ENCODE peak calls at places on chromosomes 2 and 18, in eight cellular contexts. J is astrocyte; W is spleen; L is hepatocyte; K is mammary epithelial cell; Z is cardiac muscle cell; A is iPS DF 6.9; F is CD8-positive, alpha-beta T cell. R is an unnamed sample. For H3K4me1, the result is how much of the 10 kb centered on the place peaks cover.

GRCh38 chr2:100580474-100581264 is 17.9 kb downstream of the PDCL3 start:
- DNase-seq in W (peak), J (no peak), K (no peak), A (no peak), L (no peak), Z (no peak), F (peak), R (no peak)

GRCh38 chr2:213834746-213835145 is 550.5 kb downstream of the SPAG16 start:
- DNase-seq in J (no peak), F (no peak), A (no peak), L (no peak), K (no peak), Z (no peak), W (no peak), R (peak)

GRCh38 chr18:24014986-24015896 is 687 bp downstream of the TTC39C start:
- DNase-seq in K (peak), A (no peak), L (peak), J (peak), Z (peak), F (peak), W (peak), R (peak)

GRCh38 chr2:119219873-119220272 is 3.8 kb upstream of the STEAP3 start:
- DNase-seq in K (no peak), W (no peak), Z (no peak), L (no peak), F (no peak), J (no peak), A (no peak), R (peak)

GRCh38 chr2:98691307-98691706 is 39.6 kb downstream of the MGAT4A start:
- DNase-seq in A (no peak), L (no peak), J (no peak), Z (no peak), F (no peak), W (no peak), K (peak), R (no peak)

GRCh38 chr2:217612920-217613319 is 389.9 kb downstream of the TNS1 start:
- DNase-seq in J (no peak), K (no peak), F (no peak), A (no peak), Z (no peak), W (no peak), L (no peak), R (no peak)

GRCh38 chr2:110991951-110992350 is 128.8 kb upstream of the BCL2L11 start:
- DNase-seq in K (no peak), L (no peak), F (no peak), Z (no peak), W (no peak), J (no peak), A (no peak), R (no peak)

GRCh38 chr2:60819936-60820335 is 61.4 kb upstream of the REL start:
- DNase-seq in L (no peak), J (no peak), K (no peak), Z (no peak), F (no peak), A (no peak), W (peak), R (no peak)

GRCh38 chr2:234463626-234464290 is 33.1 kb downstream of the ARL4C start:
- DNase-seq in W (no peak), Z (no peak), J (no peak), A (no peak), K (no peak), F (peak), L (peak), R (no peak)

GRCh38 chr2:238425979-238426567 is 654 bp upstream of the ASB1 start:
- DNase-seq in J (peak), A (no peak), L (peak), K (no peak), F (peak), W (peak), Z (peak), R (peak)

GRCh38 chr2:84781942-84782716 is 98.8 kb downstream of the TRABD2A start:
- DNase-seq in F (peak), K (peak), J (peak), L (peak), A (no peak), W (peak), Z (no peak), R (no peak)

GRCh38 chr2:240435457-240435954 is at the start of gene GPC1:
- DNase-seq in L (peak), W (peak), F (peak), K (peak), A (no peak), Z (peak), J (peak), R (peak)

GRCh38 chr2:236164201-236164982 is 3.8 kb downstream of the GBX2 start:
- DNase-seq in W (no peak), K (no peak), L (no peak), J (no peak), F (no peak), A (no peak), Z (peak), R (peak)

GRCh38 chr2:96946625-96947024 is 39.8 kb downstream of the FAM178B start:
- DNase-seq in Z (no peak), K (no peak), J (no peak), W (peak), F (no peak), A (no peak), L (no peak), R (no peak)

GRCh38 chr2:163667064-163667887 is 68.5 kb downstream of the FIGN start:
- DNase-seq in F (no peak), A (no peak), K (peak), L (no peak), J (peak), Z (peak), W (no peak), R (peak)

GRCh38 chr2:70728128-70728527 is 39.9 kb downstream of the ADD2 start:
- DNase-seq in F (no peak), W (no peak), L (no peak), J (peak), K (no peak), Z (peak), A (peak), R (no peak)

GRCh38 chr2:70730730-70731129 is 37.3 kb downstream of the ADD2 start:
- DNase-seq in F (no peak), Z (no peak), K (no peak), A (no peak), W (no peak), L (no peak), J (no peak), R (no peak)

GRCh38 chr2:70733428-70734185 is 34.4 kb downstream of the ADD2 start:
- DNase-seq in A (no peak), Z (no peak), K (no peak), J (no peak), W (no peak), L (no peak), F (no peak), R (no peak)

GRCh38 chr2:70735065-70735464 is 32.9 kb downstream of the ADD2 start:
- DNase-seq in L (no peak), W (no peak), J (no peak), F (no peak), K (no peak), A (no peak), Z (no peak), R (no peak)

DNA sequence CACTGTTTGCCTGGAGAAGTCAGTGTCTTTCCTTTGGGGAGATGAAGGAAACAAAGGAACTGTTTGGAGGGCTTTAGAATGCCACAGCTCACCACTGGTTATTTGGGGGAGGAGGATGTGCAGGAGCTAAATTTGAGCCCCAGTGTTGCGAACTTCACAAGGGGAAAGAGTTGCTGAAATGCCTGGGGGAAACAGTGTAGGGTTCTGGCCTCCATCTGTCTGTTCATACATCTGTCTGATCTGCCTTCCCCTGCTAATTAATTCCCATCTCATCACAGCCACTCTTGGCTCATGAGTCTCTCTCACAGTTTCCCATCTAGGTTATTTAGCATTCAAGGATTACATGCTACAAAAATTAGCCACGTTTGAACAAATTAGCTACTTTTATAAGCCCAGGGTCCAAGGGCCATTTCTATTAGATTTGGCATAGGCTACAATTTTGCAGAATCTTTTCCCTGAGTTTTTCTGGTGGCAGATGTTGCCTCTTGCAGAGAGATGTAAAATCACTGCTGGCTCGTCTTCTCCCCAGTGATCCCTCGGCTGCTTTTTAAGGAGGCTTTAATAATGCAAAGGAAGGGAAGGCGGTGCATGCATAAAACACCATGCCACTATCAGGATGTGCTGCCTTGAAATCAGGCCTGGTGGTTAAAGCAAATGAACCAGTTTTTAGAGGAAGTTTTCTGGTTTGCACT is 35.1 kb downstream of the ADD2 start:
- DNase-seq in J (no peak), Z (no peak), F (no peak), L (no peak), A (no peak), K (no peak), W (no peak), R (no peak)
- H3K4me1 ChIP-seq in J (under half), Z (under half), F (under half), L (under half), A (under half), K (under half), W (under half), R (under half)

GRCh38 chr18:70296781-70297180 is 7.9 kb downstream of the SOCS6 start:
- DNase-seq in W (no peak), L (no peak), A (no peak), F (no peak), K (no peak), Z (no peak), J (no peak), R (no peak)
- H3K4me3 ChIP-seq in W (no peak), L (no peak), A (no peak), F (no peak), K (no peak), Z (no peak), J (peak), R (no peak)

GRCh38 chr2:160372010-160372356 is 121.6 kb downstream of the RBMS1 start:
- DNase-seq in Z (no peak), J (no peak), F (no peak), K (no peak), L (no peak), W (no peak), A (no peak), R (no peak)
- H3K4me1 ChIP-seq in Z (half or more), J (half or more), F (half or more), K (under half), L (under half), W (half or more), A (under half), R (half or more)

GRCh38 chr18:4454548-4455112 is 477 bp downstream of the DLGAP1 start:
- DNase-seq in K (no peak), F (no peak), A (no peak), J (no peak), Z (no peak), L (peak), W (no peak), R (no peak)
- H3K4me3 ChIP-seq in K (no peak), F (no peak), A (peak), J (peak), Z (peak), L (peak), W (peak), R (peak)

GRCh38 chr2:203710211-203710610 is 3.8 kb downstream of the CD28 start:
- DNase-seq in K (no peak), W (no peak), Z (no peak), L (no peak), A (no peak), F (no peak), J (no peak), R (no peak)

GRCh38 chr2:203714112-203714511 is 7.7 kb downstream of the CD28 start:
- DNase-seq in L (peak), K (no peak), Z (no peak), J (no peak), F (no peak), W (no peak), A (no peak), R (no peak)

GRCh38 chr2:203713381-203713780 is 6.9 kb downstream of the CD28 start:
- DNase-seq in L (no peak), A (no peak), Z (no peak), W (no peak), J (no peak), F (no peak), K (no peak), R (no peak)

GRCh38 chr2:203708846-203709815 is 2.7 kb downstream of the CD28 start:
- DNase-seq in J (no peak), L (no peak), K (no peak), W (no peak), A (no peak), Z (no peak), F (no peak), R (no peak)

DNA sequence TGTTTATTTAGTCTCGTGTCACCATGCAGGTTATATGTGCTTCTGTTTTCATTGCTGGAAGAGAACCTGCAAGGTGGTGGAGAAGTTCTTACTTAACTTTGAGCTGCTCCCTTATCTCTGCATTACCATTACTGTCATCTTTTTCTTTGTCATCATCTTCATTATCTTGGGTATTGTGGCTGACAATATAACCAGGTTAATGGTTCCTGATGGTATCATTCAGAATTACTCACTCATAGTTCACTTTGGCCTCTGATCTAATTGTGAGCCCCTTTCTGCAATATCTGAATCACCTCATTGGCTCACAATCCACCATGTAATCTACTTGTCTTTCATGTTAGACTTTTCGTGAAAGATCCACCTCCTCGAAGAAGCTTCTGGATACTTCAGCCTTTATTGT is 5.0 kb downstream of the CD28 start:
- DNase-seq in L (no peak), J (no peak), A (no peak), K (no peak), W (no peak), F (no peak), Z (no peak), R (no peak)
- H3K4me1 ChIP-seq in L (under half), J (under half), A (under half), K (under half), W (under half), F (half or more), Z (under half), R (under half)

DNA sequence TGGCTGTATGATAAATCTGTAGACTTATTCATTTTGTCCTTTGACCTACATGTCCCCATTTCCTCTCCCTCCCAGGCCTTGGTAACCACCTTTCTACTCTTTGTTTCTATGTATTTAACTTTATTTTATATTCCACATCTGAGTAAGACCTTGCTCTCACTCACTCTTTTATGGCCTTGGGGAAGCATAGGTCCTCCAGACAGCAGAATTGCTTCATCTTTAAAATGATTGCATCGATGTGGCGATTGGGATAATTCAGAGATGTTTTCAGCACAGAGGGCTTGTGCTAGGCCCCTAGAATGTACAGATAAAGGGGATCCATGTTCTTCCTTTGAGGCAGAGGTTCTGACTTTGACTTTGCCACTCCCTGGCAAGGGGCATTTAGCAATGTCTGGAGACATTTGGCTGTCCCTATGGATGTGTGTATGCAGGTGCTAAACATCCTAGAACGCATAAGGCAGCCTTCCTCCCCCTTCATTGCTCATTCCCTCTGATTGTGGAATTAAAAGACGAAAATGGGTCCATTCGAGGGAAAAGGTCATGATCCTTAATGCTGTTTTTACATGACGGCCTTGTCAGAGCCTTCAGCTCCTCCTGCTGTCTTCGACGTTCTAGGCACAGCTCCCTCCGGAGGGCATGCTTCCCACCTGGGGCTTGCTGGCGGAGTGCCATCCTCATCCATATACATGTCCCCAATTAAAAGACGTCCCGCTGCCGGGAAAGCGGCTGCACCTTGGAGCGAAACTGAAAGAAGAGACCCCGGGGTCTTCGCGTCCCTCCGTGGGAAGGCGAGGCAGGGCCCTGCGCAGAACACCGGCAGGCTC is 1.1 kb upstream of the GPR39 start:
- DNase-seq in Z (no peak), J (no peak), A (no peak), F (no peak), W (no peak), L (peak), K (peak), R (peak)
- H3K4me3 ChIP-seq in Z (peak), J (peak), A (peak), F (no peak), W (peak), L (peak), K (peak), R (peak)

GRCh38 chr18:77218642-77219041 is 31.0 kb upstream of the GALR1 start:
- DNase-seq in K (no peak), L (no peak), Z (no peak), W (no peak), F (no peak), J (no peak), A (no peak), R (no peak)
- H3K4me1 ChIP-seq in K (under half), L (under half), Z (under half), W (under half), F (under half), J (under half), A (under half), R (under half)

GRCh38 chr18:75472906-75473305 is 45.4 kb upstream of the SMIM21 start:
- DNase-seq in A (no peak), K (no peak), L (no peak), J (no peak), W (no peak), F (no peak), Z (no peak), R (no peak)

GRCh38 chr18:75477913-75478312 is 50.4 kb upstream of the SMIM21 start:
- DNase-seq in L (no peak), Z (peak), K (peak), J (peak), F (no peak), W (no peak), A (no peak), R (no peak)

GRCh38 chr18:75473316-75473715 is 45.8 kb upstream of the SMIM21 start:
- DNase-seq in Z (no peak), K (no peak), A (no peak), F (no peak), J (peak), W (no peak), L (no peak), R (peak)

GRCh38 chr18:75474332-75474731 is 46.8 kb upstream of the SMIM21 start:
- DNase-seq in L (no peak), K (no peak), J (no peak), W (no peak), Z (no peak), F (no peak), A (no peak), R (peak)

GRCh38 chr18:75475228-75475627 is 47.7 kb upstream of the SMIM21 start:
- DNase-seq in A (no peak), W (no peak), L (peak), J (peak), K (peak), Z (no peak), F (no peak), R (peak)
- H3K4me3 ChIP-seq in A (no peak), W (no peak), L (no peak), J (no peak), K (no peak), Z (no peak), F (no peak), R (no peak)

R was measured in adipocyte.